ENCODE peak calls at places on chromosomes 12 and 14, in nine cellular contexts. K is fibroblast of mammary gland; S is GOT3; B is endothelial cell; U is BE2C; A is stimulated activated CD4-positive, alpha-beta T cell treated with anti-CD3 and anti-CD28 coated beads, TNF-alpha, amount 100 ng/mL, for 48 hours; W is heart left ventricle; R is caudate nucleus; D is iPS DF 6.9. Q is an unnamed sample.

GRCh38 chr14:64974563-64974962 is 2.4 kb upstream of the RAB15 start:
- DNase-seq in D (no peak), B (no peak), R (no peak), W (no peak), A (no peak), U (no peak), S (no peak), K (no peak), Q (no peak)

GRCh38 chr14:102554835-102555819 is 37.3 kb upstream of the RCOR1 start:
- DNase-seq in W (peak; percentile 72), B (peak; percentile 44), D (no peak), K (no peak), S (no peak), U (peak; percentile 60), R (no peak), A (peak; percentile 23), Q (peak; percentile 41)

GRCh38 chr12:107145397-107145796 is 52.0 kb upstream of the CRY1 start:
- DNase-seq in W (no peak), B (no peak), U (no peak), R (no peak), S (no peak), A (no peak), K (peak; percentile 10), D (no peak), Q (peak; percentile 29)

GRCh38 chr14:101197595-101198397 is 294.3 kb upstream of the RTL1 start:
- DNase-seq in S (no peak), A (no peak), U (no peak), R (no peak), K (no peak), W (no peak), B (no peak), D (no peak), Q (no peak)

GRCh38 chr12:46154221-46154975 is 114.4 kb downstream of the SLC38A1 start:
- DNase-seq in R (no peak), B (no peak), W (no peak), K (peak; percentile 87), U (peak; percentile 19), S (no peak), A (no peak), D (no peak), Q (peak; percentile 50)

GRCh38 chr14:101604935-101605767 is 43.9 kb downstream of the DIO3 start:
- DNase-seq in K (no peak), B (no peak), S (no peak), A (no peak), W (no peak), R (no peak), U (no peak), D (no peak), Q (no peak)

GRCh38 chr12:104275689-104276088 is 27.9 kb upstream of the EID3 start:
- DNase-seq in U (no peak), A (no peak), K (no peak), S (no peak), W (no peak), R (no peak), B (no peak), D (no peak), Q (no peak)

GRCh38 chr14:24171422-24172260 is at the start of gene REC8:
- DNase-seq in W (peak; percentile 80), D (peak; percentile 97), R (peak; percentile 58), S (no peak), A (peak; percentile 62), B (peak; percentile 90), U (peak; percentile 94), K (peak; percentile 68), Q (peak; percentile 72)

GRCh38 chr12:50087995-50088394 is 2.9 kb downstream of the SMARCD1 start:
- DNase-seq in R (no peak), A (no peak), U (no peak), S (no peak), D (no peak), K (peak; percentile 82), W (no peak), B (no peak), Q (peak; percentile 82)

GRCh38 chr12:52193991-52194390 is 2.2 kb upstream of the KRT80 start:
- DNase-seq in R (no peak), A (no peak), D (no peak), U (no peak), K (no peak), W (no peak), B (no peak), S (no peak), Q (peak; percentile 76)

GRCh38 chr14:60656755-60657608 is 7.7 kb upstream of the SIX1 start:
- DNase-seq in S (peak; percentile 10), U (peak; percentile 57), A (no peak), R (no peak), K (peak; percentile 69), D (no peak), W (peak; percentile 63), B (peak; percentile 64), Q (peak; percentile 70)

GRCh38 chr14:37721976-37722659 is 126.7 kb downstream of the TTC6 start:
- DNase-seq in S (no peak), R (no peak), U (no peak), K (peak; percentile 4), B (no peak), D (no peak), A (no peak), W (no peak), Q (no peak)

GRCh38 chr14:61517861-61518802 is 177.2 kb upstream of the HIF1A start:
- DNase-seq in K (no peak), B (no peak), S (no peak), A (no peak), D (no peak), U (no peak), W (no peak), R (no peak), Q (no peak)

GRCh38 chr14:101119830-101120571 is 216.5 kb upstream of the RTL1 start:
- DNase-seq in W (no peak), D (no peak), R (no peak), S (no peak), U (no peak), A (no peak), B (no peak), K (peak; percentile 33), Q (no peak)

GRCh38 chr12:93857279-93857894 is 180.2 kb downstream of the CRADD start:
- DNase-seq in K (peak; percentile 84), U (no peak), W (no peak), S (no peak), R (no peak), B (no peak), D (no peak), A (no peak), Q (peak; percentile 45)

GRCh38 chr14:35897616-35898111 is 71.5 kb downstream of the BRMS1L start:
- DNase-seq in U (no peak), B (no peak), K (no peak), D (no peak), R (peak; percentile 53), A (no peak), W (no peak), S (no peak), Q (no peak)

GRCh38 chr12:45034861-45035265 is 16.0 kb downstream of the DBX2 start:
- DNase-seq in W (no peak), U (no peak), R (no peak), D (no peak), B (no peak), A (no peak), S (no peak), K (no peak), Q (no peak)

GRCh38 chr12:1369460-1369859 is 224.9 kb downstream of the FBXL14 start:
- DNase-seq in R (no peak), U (no peak), W (no peak), B (no peak), S (no peak), D (no peak), A (no peak), K (no peak), Q (no peak)

Q was measured in fibroblast of pulmonary artery.